ENCODE peak calls at places on chromosomes 1 and 21, in seven cellular contexts. One of them, this sample, is unnamed.
A peak's percentile ranks its signal among the peaks of the same experiment; 100 is the strongest.

GRCh38 chr1:154821083-154821482 is 49.0 kb downstream of the KCNN3 start:
- DNase-seq in stimulated activated CD8-positive, alpha-beta memory T cell treated with anti-CD3 and anti-CD28 coated beads, Interleukin-4, amount 100 ng/mL, for 1 hour: no peak
- DNase-seq in foreskin keratinocyte: no peak
- DNase-seq in naive B cell: no peak
- DNase-seq in T-helper 17 cell: no peak
- DNase-seq in iPS-NIHi11: no peak
- DNase-seq in activated naive CD8-positive, alpha-beta T cell treated with anti-CD3 and anti-CD28 coated beads for 36 hours: no peak
- DNase-seq in this sample: no peak

GRCh38 chr1:220325306-220325995 is 53.2 kb upstream of the RAB3GAP2 start:
- DNase-seq in stimulated activated CD8-positive, alpha-beta memory T cell treated with anti-CD3 and anti-CD28 coated beads, Interleukin-4, amount 100 ng/mL, for 1 hour: no peak
- DNase-seq in foreskin keratinocyte: no peak
- DNase-seq in naive B cell: no peak
- DNase-seq in T-helper 17 cell: no peak
- DNase-seq in iPS-NIHi11: no peak
- DNase-seq in activated naive CD8-positive, alpha-beta T cell treated with anti-CD3 and anti-CD28 coated beads for 36 hours: no peak
- DNase-seq in this sample: no peak

GRCh38 chr1:174953657-174954435 is 45.9 kb upstream of the CACYBP start:
- DNase-seq in stimulated activated CD8-positive, alpha-beta memory T cell treated with anti-CD3 and anti-CD28 coated beads, Interleukin-4, amount 100 ng/mL, for 1 hour: no peak
- DNase-seq in foreskin keratinocyte: no peak
- DNase-seq in naive B cell: no peak
- DNase-seq in T-helper 17 cell: no peak
- DNase-seq in iPS-NIHi11: no peak
- DNase-seq in activated naive CD8-positive, alpha-beta T cell treated with anti-CD3 and anti-CD28 coated beads for 36 hours: no peak
- DNase-seq in this sample: peak; percentile 61

GRCh38 chr1:208921259-208921658 is 662.3 kb upstream of the CAMK1G start:
- DNase-seq in stimulated activated CD8-positive, alpha-beta memory T cell treated with anti-CD3 and anti-CD28 coated beads, Interleukin-4, amount 100 ng/mL, for 1 hour: no peak
- DNase-seq in foreskin keratinocyte: no peak
- DNase-seq in naive B cell: no peak
- DNase-seq in T-helper 17 cell: no peak
- DNase-seq in iPS-NIHi11: no peak
- DNase-seq in activated naive CD8-positive, alpha-beta T cell treated with anti-CD3 and anti-CD28 coated beads for 36 hours: no peak
- DNase-seq in this sample: no peak

GRCh38 chr21:44696572-44696971 is 400 bp upstream of the KRTAP10-12 start:
- DNase-seq in stimulated activated CD8-positive, alpha-beta memory T cell treated with anti-CD3 and anti-CD28 coated beads, Interleukin-4, amount 100 ng/mL, for 1 hour: no peak
- DNase-seq in foreskin keratinocyte: no peak
- DNase-seq in naive B cell: no peak
- DNase-seq in T-helper 17 cell: no peak
- DNase-seq in iPS-NIHi11: no peak
- DNase-seq in activated naive CD8-positive, alpha-beta T cell treated with anti-CD3 and anti-CD28 coated beads for 36 hours: no peak
- DNase-seq in this sample: no peak

GRCh38 chr21:29501451-29501850 is 202.7 kb downstream of the BACH1 start:
- DNase-seq in stimulated activated CD8-positive, alpha-beta memory T cell treated with anti-CD3 and anti-CD28 coated beads, Interleukin-4, amount 100 ng/mL, for 1 hour: no peak
- DNase-seq in foreskin keratinocyte: no peak
- DNase-seq in naive B cell: no peak
- DNase-seq in T-helper 17 cell: no peak
- DNase-seq in iPS-NIHi11: no peak
- DNase-seq in activated naive CD8-positive, alpha-beta T cell treated with anti-CD3 and anti-CD28 coated beads for 36 hours: no peak
- DNase-seq in this sample: no peak

GRCh38 chr1:226825037-226825745 is 45.2 kb upstream of the PSEN2 start:
- DNase-seq in stimulated activated CD8-positive, alpha-beta memory T cell treated with anti-CD3 and anti-CD28 coated beads, Interleukin-4, amount 100 ng/mL, for 1 hour: no peak
- DNase-seq in foreskin keratinocyte: no peak
- DNase-seq in naive B cell: no peak
- DNase-seq in T-helper 17 cell: no peak
- DNase-seq in iPS-NIHi11: no peak
- DNase-seq in activated naive CD8-positive, alpha-beta T cell treated with anti-CD3 and anti-CD28 coated beads for 36 hours: no peak
- DNase-seq in this sample: no peak

GRCh38 chr1:240672132-240672811 is 60.3 kb upstream of the GREM2 start:
- DNase-seq in stimulated activated CD8-positive, alpha-beta memory T cell treated with anti-CD3 and anti-CD28 coated beads, Interleukin-4, amount 100 ng/mL, for 1 hour: no peak
- DNase-seq in foreskin keratinocyte: no peak
- DNase-seq in naive B cell: no peak
- DNase-seq in T-helper 17 cell: no peak
- DNase-seq in iPS-NIHi11: no peak
- DNase-seq in activated naive CD8-positive, alpha-beta T cell treated with anti-CD3 and anti-CD28 coated beads for 36 hours: no peak
- DNase-seq in this sample: no peak

GRCh38 chr1:226627050-226627755 is 78.6 kb downstream of the STUM start:
- DNase-seq in stimulated activated CD8-positive, alpha-beta memory T cell treated with anti-CD3 and anti-CD28 coated beads, Interleukin-4, amount 100 ng/mL, for 1 hour: no peak
- DNase-seq in foreskin keratinocyte: no peak
- DNase-seq in naive B cell: no peak
- DNase-seq in T-helper 17 cell: no peak
- DNase-seq in iPS-NIHi11: no peak
- DNase-seq in activated naive CD8-positive, alpha-beta T cell treated with anti-CD3 and anti-CD28 coated beads for 36 hours: no peak
- DNase-seq in this sample: no peak

GRCh38 chr1:161098161-161099068 is at the start of gene KLHDC9:
- DNase-seq in stimulated activated CD8-positive, alpha-beta memory T cell treated with anti-CD3 and anti-CD28 coated beads, Interleukin-4, amount 100 ng/mL, for 1 hour: peak; percentile 29
- DNase-seq in foreskin keratinocyte: no peak
- DNase-seq in naive B cell: peak; percentile 66
- DNase-seq in T-helper 17 cell: peak; percentile 56
- DNase-seq in iPS-NIHi11: peak; percentile 97
- DNase-seq in activated naive CD8-positive, alpha-beta T cell treated with anti-CD3 and anti-CD28 coated beads for 36 hours: peak; percentile 84
- DNase-seq in this sample: peak; percentile 72

GRCh38 chr1:107795471-107795870 is 169.5 kb downstream of the VAV3 start:
- DNase-seq in stimulated activated CD8-positive, alpha-beta memory T cell treated with anti-CD3 and anti-CD28 coated beads, Interleukin-4, amount 100 ng/mL, for 1 hour: no peak
- DNase-seq in foreskin keratinocyte: no peak
- DNase-seq in naive B cell: peak; percentile 55
- DNase-seq in T-helper 17 cell: no peak
- DNase-seq in iPS-NIHi11: no peak
- DNase-seq in activated naive CD8-positive, alpha-beta T cell treated with anti-CD3 and anti-CD28 coated beads for 36 hours: no peak
- DNase-seq in this sample: peak; percentile 4

This sample was measured in NAMALWA.